ENCODE peak calls at places on chromosomes 11 and 22, in seven cellular contexts. One of them, this sample, is unnamed.

GRCh38 chr22:35437038-35437437 is 37.1 kb downstream of the MCM5 start:
- DNase-seq in keratinocyte: no peak
- DNase-seq in choroid plexus epithelial cell: no peak
- DNase-seq in non-pigmented ciliary epithelial cell: no peak
- DNase-seq in dorsolateral prefrontal cortex: no peak
- DNase-seq in stomach: no peak
- DNase-seq in iPS DF 19.7: peak
- DNase-seq in this sample: no peak

GRCh38 chr11:17386331-17387084 is 2.0 kb downstream of the KCNJ11 start:
- DNase-seq in keratinocyte: no peak
- DNase-seq in choroid plexus epithelial cell: peak
- DNase-seq in non-pigmented ciliary epithelial cell: no peak
- DNase-seq in dorsolateral prefrontal cortex: peak
- DNase-seq in stomach: peak
- DNase-seq in iPS DF 19.7: no peak
- DNase-seq in this sample: peak

GRCh38 chr11:122202951-122203456 is 87.0 kb upstream of the BLID start:
- DNase-seq in keratinocyte: no peak
- DNase-seq in choroid plexus epithelial cell: peak
- DNase-seq in non-pigmented ciliary epithelial cell: no peak
- DNase-seq in dorsolateral prefrontal cortex: peak
- DNase-seq in stomach: peak
- DNase-seq in iPS DF 19.7: peak
- DNase-seq in this sample: peak

GRCh38 chr22:48889887-48890692 is 937.6 kb downstream of the BRD1 start:
- DNase-seq in keratinocyte: no peak
- DNase-seq in choroid plexus epithelial cell: no peak
- DNase-seq in non-pigmented ciliary epithelial cell: no peak
- DNase-seq in dorsolateral prefrontal cortex: no peak
- DNase-seq in stomach: no peak
- DNase-seq in iPS DF 19.7: no peak
- DNase-seq in this sample: no peak

GRCh38 chr22:45329536-45329936 is 19.8 kb downstream of the FAM118A start:
- DNase-seq in keratinocyte: no peak
- DNase-seq in choroid plexus epithelial cell: no peak
- DNase-seq in non-pigmented ciliary epithelial cell: no peak
- DNase-seq in dorsolateral prefrontal cortex: peak
- DNase-seq in stomach: no peak
- DNase-seq in iPS DF 19.7: no peak
- DNase-seq in this sample: peak

GRCh38 chr11:16791494-16791961 is 53.1 kb downstream of the C11orf58 start:
- DNase-seq in keratinocyte: peak
- DNase-seq in choroid plexus epithelial cell: peak
- DNase-seq in non-pigmented ciliary epithelial cell: peak
- DNase-seq in dorsolateral prefrontal cortex: no peak
- DNase-seq in stomach: no peak
- DNase-seq in iPS DF 19.7: no peak
- DNase-seq in this sample: no peak

GRCh38 chr22:11307996-11308395 is 4220.0 kb upstream of the OR11H1 start:
- DNase-seq in keratinocyte: no peak
- DNase-seq in choroid plexus epithelial cell: no peak
- DNase-seq in non-pigmented ciliary epithelial cell: no peak
- DNase-seq in dorsolateral prefrontal cortex: no peak
- DNase-seq in stomach: no peak
- DNase-seq in iPS DF 19.7: no peak
- DNase-seq in this sample: no peak

GRCh38 chr11:86151188-86152005 is 82.5 kb upstream of the PICALM start:
- DNase-seq in keratinocyte: no peak
- DNase-seq in choroid plexus epithelial cell: peak
- DNase-seq in non-pigmented ciliary epithelial cell: no peak
- DNase-seq in dorsolateral prefrontal cortex: no peak
- DNase-seq in stomach: no peak
- DNase-seq in iPS DF 19.7: no peak
- DNase-seq in this sample: peak

GRCh38 chr11:45919276-45919675 is 1.6 kb upstream of the PEX16 start:
- DNase-seq in keratinocyte: no peak
- DNase-seq in choroid plexus epithelial cell: no peak
- DNase-seq in non-pigmented ciliary epithelial cell: no peak
- DNase-seq in dorsolateral prefrontal cortex: no peak
- DNase-seq in stomach: no peak
- DNase-seq in iPS DF 19.7: no peak
- DNase-seq in this sample: no peak

GRCh38 chr11:61019037-61019817 is 47.7 kb downstream of the CD6 start:
- DNase-seq in keratinocyte: no peak
- DNase-seq in choroid plexus epithelial cell: no peak
- DNase-seq in non-pigmented ciliary epithelial cell: no peak
- DNase-seq in dorsolateral prefrontal cortex: no peak
- DNase-seq in stomach: no peak
- DNase-seq in iPS DF 19.7: no peak
- DNase-seq in this sample: no peak

GRCh38 chr11:46889689-46890475 is 28.5 kb downstream of the LRP4 start:
- DNase-seq in keratinocyte: no peak
- DNase-seq in choroid plexus epithelial cell: peak
- DNase-seq in non-pigmented ciliary epithelial cell: no peak
- DNase-seq in dorsolateral prefrontal cortex: peak
- DNase-seq in stomach: peak
- DNase-seq in iPS DF 19.7: no peak
- DNase-seq in this sample: peak

GRCh38 chr11:72321381-72321996 is 77.5 kb upstream of the PHOX2A start:
- DNase-seq in keratinocyte: peak
- DNase-seq in choroid plexus epithelial cell: no peak
- DNase-seq in non-pigmented ciliary epithelial cell: no peak
- DNase-seq in dorsolateral prefrontal cortex: no peak
- DNase-seq in stomach: no peak
- DNase-seq in iPS DF 19.7: no peak
- DNase-seq in this sample: no peak

GRCh38 chr22:26642465-26643367 is 14.7 kb upstream of the MIAT start:
- DNase-seq in keratinocyte: no peak
- DNase-seq in choroid plexus epithelial cell: peak
- DNase-seq in non-pigmented ciliary epithelial cell: no peak
- DNase-seq in dorsolateral prefrontal cortex: no peak
- DNase-seq in stomach: peak
- DNase-seq in iPS DF 19.7: no peak
- DNase-seq in this sample: no peak

GRCh38 chr11:47257518-47258316 is at the start of gene NR1H3:
- DNase-seq in keratinocyte: no peak
- DNase-seq in choroid plexus epithelial cell: peak
- DNase-seq in non-pigmented ciliary epithelial cell: no peak
- DNase-seq in dorsolateral prefrontal cortex: no peak
- DNase-seq in stomach: peak
- DNase-seq in iPS DF 19.7: no peak
- DNase-seq in this sample: no peak

GRCh38 chr11:122814401-122814800 is 23.9 kb upstream of the CRTAM start:
- DNase-seq in keratinocyte: no peak
- DNase-seq in choroid plexus epithelial cell: peak
- DNase-seq in non-pigmented ciliary epithelial cell: no peak
- DNase-seq in dorsolateral prefrontal cortex: no peak
- DNase-seq in stomach: no peak
- DNase-seq in iPS DF 19.7: no peak
- DNase-seq in this sample: no peak

GRCh38 chr22:32207971-32208480 is 3.2 kb upstream of the RFPL2 start:
- DNase-seq in keratinocyte: no peak
- DNase-seq in choroid plexus epithelial cell: no peak
- DNase-seq in non-pigmented ciliary epithelial cell: no peak
- DNase-seq in dorsolateral prefrontal cortex: no peak
- DNase-seq in stomach: no peak
- DNase-seq in iPS DF 19.7: no peak
- DNase-seq in this sample: no peak

GRCh38 chr11:65468874-65469333 is 29.9 kb upstream of the MALAT1 start:
- DNase-seq in keratinocyte: no peak
- DNase-seq in choroid plexus epithelial cell: peak
- DNase-seq in non-pigmented ciliary epithelial cell: no peak
- DNase-seq in dorsolateral prefrontal cortex: no peak
- DNase-seq in stomach: peak
- DNase-seq in iPS DF 19.7: no peak
- DNase-seq in this sample: no peak

GRCh38 chr11:64428685-64429084 is 69.7 kb downstream of the RPS6KA4 start:
- DNase-seq in keratinocyte: no peak
- DNase-seq in choroid plexus epithelial cell: no peak
- DNase-seq in non-pigmented ciliary epithelial cell: no peak
- DNase-seq in dorsolateral prefrontal cortex: no peak
- DNase-seq in stomach: no peak
- DNase-seq in iPS DF 19.7: no peak
- DNase-seq in this sample: no peak

GRCh38 chr22:39205344-39206021 is 39.3 kb downstream of the PDGFB start:
- DNase-seq in keratinocyte: no peak
- DNase-seq in choroid plexus epithelial cell: peak
- DNase-seq in non-pigmented ciliary epithelial cell: peak
- DNase-seq in dorsolateral prefrontal cortex: no peak
- DNase-seq in stomach: no peak
- DNase-seq in iPS DF 19.7: no peak
- DNase-seq in this sample: no peak

GRCh38 chr11:117589024-117589423 is 208.0 kb downstream of the DSCAML1 start:
- DNase-seq in keratinocyte: no peak
- DNase-seq in choroid plexus epithelial cell: no peak
- DNase-seq in non-pigmented ciliary epithelial cell: no peak
- DNase-seq in dorsolateral prefrontal cortex: no peak
- DNase-seq in stomach: no peak
- DNase-seq in iPS DF 19.7: no peak
- DNase-seq in this sample: no peak

GRCh38 chr11:23123766-23124165 is 263.5 kb upstream of the CCDC179 start:
- DNase-seq in keratinocyte: no peak
- DNase-seq in choroid plexus epithelial cell: peak
- DNase-seq in non-pigmented ciliary epithelial cell: peak
- DNase-seq in dorsolateral prefrontal cortex: no peak
- DNase-seq in stomach: no peak
- DNase-seq in iPS DF 19.7: no peak
- DNase-seq in this sample: no peak

GRCh38 chr11:68593441-68593840 is 90.9 kb upstream of the GAL start:
- DNase-seq in keratinocyte: no peak
- DNase-seq in choroid plexus epithelial cell: no peak
- DNase-seq in non-pigmented ciliary epithelial cell: no peak
- DNase-seq in dorsolateral prefrontal cortex: no peak
- DNase-seq in stomach: no peak
- DNase-seq in iPS DF 19.7: no peak
- DNase-seq in this sample: no peak

GRCh38 chr22:37333724-37334460 is 51.6 kb downstream of the CYTH4 start:
- DNase-seq in keratinocyte: no peak
- DNase-seq in choroid plexus epithelial cell: no peak
- DNase-seq in non-pigmented ciliary epithelial cell: no peak
- DNase-seq in dorsolateral prefrontal cortex: no peak
- DNase-seq in stomach: no peak
- DNase-seq in iPS DF 19.7: no peak
- DNase-seq in this sample: no peak

GRCh38 chr11:84398017-84398626 is 1112.0 kb upstream of the CCDC90B start:
- DNase-seq in keratinocyte: no peak
- DNase-seq in choroid plexus epithelial cell: peak
- DNase-seq in non-pigmented ciliary epithelial cell: no peak
- DNase-seq in dorsolateral prefrontal cortex: no peak
- DNase-seq in stomach: no peak
- DNase-seq in iPS DF 19.7: no peak
- DNase-seq in this sample: no peak

GRCh38 chr11:32168924-32169323 is 78.0 kb downstream of the RCN1 start:
- DNase-seq in keratinocyte: no peak
- DNase-seq in choroid plexus epithelial cell: no peak
- DNase-seq in non-pigmented ciliary epithelial cell: no peak
- DNase-seq in dorsolateral prefrontal cortex: no peak
- DNase-seq in stomach: no peak
- DNase-seq in iPS DF 19.7: no peak
- DNase-seq in this sample: no peak

GRCh38 chr11:127117231-127117671 is 116.7 kb upstream of the KIRREL3 start:
- DNase-seq in keratinocyte: no peak
- DNase-seq in choroid plexus epithelial cell: no peak
- DNase-seq in non-pigmented ciliary epithelial cell: no peak
- DNase-seq in dorsolateral prefrontal cortex: no peak
- DNase-seq in stomach: no peak
- DNase-seq in iPS DF 19.7: no peak
- DNase-seq in this sample: no peak

GRCh38 chr11:129960216-129961214 is 42.1 kb downstream of the PRDM10 start:
- DNase-seq in keratinocyte: no peak
- DNase-seq in choroid plexus epithelial cell: peak
- DNase-seq in non-pigmented ciliary epithelial cell: peak
- DNase-seq in dorsolateral prefrontal cortex: no peak
- DNase-seq in stomach: no peak
- DNase-seq in iPS DF 19.7: no peak
- DNase-seq in this sample: no peak

GRCh38 chr11:113397821-113398220 is 10.2 kb downstream of the ANKK1 start:
- DNase-seq in keratinocyte: no peak
- DNase-seq in choroid plexus epithelial cell: no peak
- DNase-seq in non-pigmented ciliary epithelial cell: no peak
- DNase-seq in dorsolateral prefrontal cortex: no peak
- DNase-seq in stomach: no peak
- DNase-seq in iPS DF 19.7: no peak
- DNase-seq in this sample: no peak

GRCh38 chr11:43784301-43784700 is 96.3 kb upstream of the ALKBH3 start:
- DNase-seq in keratinocyte: no peak
- DNase-seq in choroid plexus epithelial cell: no peak
- DNase-seq in non-pigmented ciliary epithelial cell: no peak
- DNase-seq in dorsolateral prefrontal cortex: no peak
- DNase-seq in stomach: no peak
- DNase-seq in iPS DF 19.7: no peak
- DNase-seq in this sample: no peak

GRCh38 chr22:37279469-37279868 is 2.8 kb upstream of the CYTH4 start:
- DNase-seq in keratinocyte: no peak
- DNase-seq in choroid plexus epithelial cell: no peak
- DNase-seq in non-pigmented ciliary epithelial cell: no peak
- DNase-seq in dorsolateral prefrontal cortex: no peak
- DNase-seq in stomach: no peak
- DNase-seq in iPS DF 19.7: no peak
- DNase-seq in this sample: no peak

GRCh38 chr11:75225794-75226193 is 14.8 kb upstream of the TPBGL start:
- DNase-seq in keratinocyte: no peak
- DNase-seq in choroid plexus epithelial cell: no peak
- DNase-seq in non-pigmented ciliary epithelial cell: no peak
- DNase-seq in dorsolateral prefrontal cortex: no peak
- DNase-seq in stomach: no peak
- DNase-seq in iPS DF 19.7: no peak
- DNase-seq in this sample: no peak